ENCODE peak calls at places on chromosomes 16 and 17, in nine cellular contexts. C, H, L, W, E, O, J, Z and P are unnamed samples.
A peak's percentile ranks its signal among the peaks of the same experiment; 100 is the strongest.

GRCh38 chr16:78962457-78962929 is 638.0 kb downstream of the MAF start:
- DNase-seq in C (no peak), H (no peak), L (no peak), W (no peak), E (no peak), O (no peak), J (no peak), Z (no peak), P (no peak)

GRCh38 chr17:67481808-67482207 is 104.7 kb downstream of the PITPNC1 start:
- DNase-seq in C (no peak), H (no peak), L (no peak), W (no peak), E (no peak), O (no peak), J (no peak), Z (no peak), P (no peak)

GRCh38 chr17:48795444-48796162 is 21.4 kb downstream of the TTLL6 start:
- DNase-seq in C (peak; percentile 36), H (no peak), L (no peak), W (no peak), E (peak; percentile 45), O (no peak), J (no peak), Z (no peak), P (no peak)

GRCh38 chr16:86215979-86216585 is 294.2 kb upstream of the FOXF1 start:
- DNase-seq in C (no peak), H (no peak), L (no peak), W (no peak), E (no peak), O (no peak), J (no peak), Z (no peak), P (no peak)

GRCh38 chr16:7330709-7331108 is 1.9 kb upstream of the RBFOX1 start:
- DNase-seq in C (no peak), H (no peak), L (no peak), W (no peak), E (no peak), O (no peak), J (no peak), Z (no peak), P (no peak)

GRCh38 chr16:85826686-85827247 is 27.3 kb downstream of the COX4I1 start:
- DNase-seq in C (no peak), H (no peak), L (no peak), W (no peak), E (no peak), O (no peak), J (no peak), Z (no peak), P (no peak)

GRCh38 chr17:76816590-76817135 is 51.5 kb upstream of the MGAT5B start:
- DNase-seq in C (peak; percentile 63), H (peak; percentile 73), L (no peak), W (no peak), E (peak; percentile 31), O (peak; percentile 53), J (peak; percentile 85), Z (no peak), P (peak; percentile 10)

GRCh38 chr17:66952031-66952524 is 12.4 kb upstream of the CACNG4 start:
- DNase-seq in C (peak; percentile 99), H (no peak), L (peak; percentile 96), W (peak; percentile 77), E (peak; percentile 66), O (peak; percentile 83), J (no peak), Z (no peak), P (peak; percentile 95)

GRCh38 chr17:71585540-71585939 is 535.3 kb upstream of the SOX9 start:
- DNase-seq in C (no peak), H (no peak), L (no peak), W (no peak), E (no peak), O (no peak), J (no peak), Z (no peak), P (no peak)

GRCh38 chr17:31722251-31723056 is 136.6 kb downstream of the COPRS start:
- DNase-seq in C (no peak), H (no peak), L (no peak), W (no peak), E (no peak), O (no peak), J (no peak), Z (no peak), P (no peak)

GRCh38 chr17:27588354-27588753 is 42.6 kb upstream of the LGALS9 start:
- DNase-seq in C (no peak), H (no peak), L (no peak), W (no peak), E (no peak), O (no peak), J (no peak), Z (no peak), P (no peak)

GRCh38 chr17:64262422-64263260 is at the start of gene TEX2:
- DNase-seq in C (no peak), H (peak; percentile 57), L (peak; percentile 51), W (peak; percentile 60), E (peak; percentile 66), O (no peak), J (peak; percentile 86), Z (no peak), P (peak; percentile 54)

GRCh38 chr17:18267366-18267765 is 6.9 kb downstream of the MIEF2 start:
- DNase-seq in C (no peak), H (no peak), L (no peak), W (no peak), E (no peak), O (no peak), J (no peak), Z (no peak), P (no peak)
- TF ChIP-seq POLR2AphosphoS5 in C (no peak), H (no peak), L (no peak), W (no peak), E (no peak), O (peak; percentile 9), J (no peak), Z (no peak), P (no peak)

DNA sequence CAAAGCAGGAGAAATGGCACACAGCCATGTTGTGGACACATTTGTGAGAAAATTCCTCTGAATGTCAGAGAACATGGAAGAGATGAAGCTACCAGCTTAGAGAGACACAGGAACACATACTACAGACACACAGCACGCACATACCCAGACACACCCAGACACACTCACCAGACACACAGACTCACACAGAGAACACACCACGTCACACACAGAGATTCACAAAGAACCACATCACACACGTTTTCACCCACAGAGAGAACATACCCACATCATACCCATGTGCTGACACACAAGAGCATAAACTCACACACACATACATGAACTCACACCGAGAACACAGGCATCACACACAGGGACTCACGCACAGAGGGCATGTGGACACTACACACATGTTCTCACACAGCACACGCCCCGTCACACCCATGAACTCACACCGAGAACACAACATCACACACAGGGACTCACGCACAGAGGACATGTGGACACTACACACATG is 124.9 kb downstream of the METRNL start:
- DNase-seq in C (no peak), H (no peak), L (no peak), W (peak; percentile 9), E (no peak), O (no peak), J (no peak), Z (no peak), P (peak; percentile 2)
- H3K9me3 ChIP-seq in C (peaks cover 18% of the 10 kb centered on the region), H (peaks cover 9% of the 10 kb centered on the region), L (no peaks in the 10 kb centered on the region), W (no peaks in the 10 kb centered on the region), E (no peaks in the 10 kb centered on the region), O (peaks cover 70% of the 10 kb centered on the region), J (no peaks in the 10 kb centered on the region), Z (no peaks in the 10 kb centered on the region), P (no peaks in the 10 kb centered on the region)

GRCh38 chr17:47604268-47604927 is 45.3 kb upstream of the KPNB1 start:
- DNase-seq in C (no peak), H (no peak), L (no peak), W (no peak), E (no peak), O (no peak), J (peak; percentile 37), Z (no peak), P (no peak)
- TF ChIP-seq POLR2AphosphoS5 in C (no peak), H (no peak), L (no peak), W (no peak), E (no peak), O (no peak), J (no peak), Z (no peak), P (no peak)

GRCh38 chr16:3377917-3378316 is 22.2 kb downstream of the OR2C1 start:
- DNase-seq in C (no peak), H (no peak), L (no peak), W (no peak), E (no peak), O (no peak), J (no peak), Z (no peak), P (no peak)

DNA sequence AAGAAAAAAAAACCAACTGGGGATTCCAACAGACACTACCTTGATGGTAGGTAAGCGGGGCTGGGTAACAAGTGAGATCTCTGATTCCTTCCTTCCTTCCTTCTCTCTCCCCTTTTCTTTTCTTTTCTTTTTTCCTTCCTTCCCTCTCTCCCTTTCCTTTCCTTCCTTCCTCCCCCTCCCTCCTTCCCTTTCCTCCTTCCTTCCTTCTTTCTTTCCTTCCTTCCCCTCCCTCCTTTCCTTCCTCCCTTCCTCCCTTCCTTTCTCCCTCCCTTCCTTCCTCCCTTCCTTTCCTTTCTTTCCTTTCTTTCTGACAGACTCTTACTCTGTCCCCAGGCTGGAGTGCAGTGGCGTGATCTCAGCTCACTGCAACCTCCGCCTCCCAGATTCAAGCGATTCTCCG is 20.0 kb downstream of the OR2C1 start:
- DNase-seq in C (no peak), H (no peak), L (no peak), W (no peak), E (no peak), O (no peak), J (no peak), Z (no peak), P (no peak)
- H3K9me3 ChIP-seq in C (no peaks in the 10 kb centered on the region), H (peaks cover 8% of the 10 kb centered on the region), L (peaks cover 80% of the 10 kb centered on the region), W (peaks cover 58% of the 10 kb centered on the region), E (peaks cover 26% of the 10 kb centered on the region), O (peaks cover 59% of the 10 kb centered on the region), J (peaks cover 3% of the 10 kb centered on the region), Z (no peaks in the 10 kb centered on the region), P (no peaks in the 10 kb centered on the region)

DNA sequence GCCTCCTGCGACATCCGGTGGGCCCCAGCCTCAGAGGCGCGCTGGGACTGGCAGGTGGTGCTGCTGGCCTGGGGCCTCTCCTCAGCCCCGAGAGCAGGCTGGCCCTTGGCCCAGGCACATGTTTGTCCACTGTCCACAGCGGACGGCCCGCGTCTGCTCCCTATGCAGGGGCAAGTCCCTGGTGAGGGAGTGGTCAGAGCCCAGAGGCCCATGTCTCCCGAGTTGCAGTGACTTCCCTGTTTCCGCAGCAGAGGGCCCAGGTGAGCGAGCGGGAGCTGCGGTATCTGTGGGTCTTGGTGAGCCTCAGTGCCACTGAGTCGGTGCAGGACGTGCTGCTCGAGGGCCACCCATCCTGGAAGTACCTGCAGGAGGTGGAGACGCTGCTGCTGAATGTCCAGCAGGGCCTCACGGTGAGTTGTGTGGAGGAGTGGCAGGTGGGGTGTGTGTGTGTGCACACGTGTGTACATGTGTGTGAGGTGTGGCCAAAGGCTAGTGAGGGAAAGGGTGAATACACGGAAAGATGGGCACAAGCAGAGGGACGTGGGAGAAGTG is 10.4 kb downstream of the IL34 start:
- DNase-seq in C (no peak), H (no peak), L (no peak), W (no peak), E (no peak), O (no peak), J (peak; percentile 30), Z (no peak), P (no peak)
- TF ChIP-seq POLR2AphosphoS5 in C (no peak), H (no peak), L (no peak), W (no peak), E (no peak), O (no peak), J (no peak), Z (no peak), P (no peak)

GRCh38 chr16:3383045-3383448 is 17.8 kb downstream of the ZSCAN32 start:
- DNase-seq in C (no peak), H (no peak), L (no peak), W (no peak), E (no peak), O (no peak), J (no peak), Z (no peak), P (no peak)
- H3K9me3 ChIP-seq in C (peaks cover 42% of the 10 kb centered on the region), H (peaks cover 48% of the 10 kb centered on the region), L (peaks cover 82% of the 10 kb centered on the region), W (peaks cover 87% of the 10 kb centered on the region), E (peaks cover 78% of the 10 kb centered on the region), O (peaks cover 68% of the 10 kb centered on the region), J (peaks cover 23% of the 10 kb centered on the region), Z (peaks cover 27% of the 10 kb centered on the region), P (peaks cover 2% of the 10 kb centered on the region)